ENCODE peak calls at places on chromosomes 16 and 17, in seven cellular contexts. One of them, this sample, is unnamed.

GRCh38 chr16:23578096-23578830 is 17.9 kb downstream of the NDUFAB1 start:
- DNase-seq in heart left ventricle: no peak
- DNase-seq in cardiac muscle cell: peak
- DNase-seq in uterus: no peak
- DNase-seq in OCI-LY7: no peak
- DNase-seq in WERI-Rb-1: no peak
- DNase-seq in SK-N-SH: no peak
- DNase-seq in this sample: no peak

GRCh38 chr17:79022507-79022991 is 1.4 kb upstream of the C1QTNF1 start:
- DNase-seq in heart left ventricle: peak
- DNase-seq in cardiac muscle cell: peak
- DNase-seq in uterus: no peak
- DNase-seq in OCI-LY7: no peak
- DNase-seq in WERI-Rb-1: no peak
- DNase-seq in SK-N-SH: no peak
- DNase-seq in this sample: no peak

GRCh38 chr17:45775576-45776011 is 8.5 kb upstream of the CRHR1 start:
- DNase-seq in heart left ventricle: peak
- DNase-seq in cardiac muscle cell: peak
- DNase-seq in uterus: no peak
- DNase-seq in OCI-LY7: no peak
- DNase-seq in WERI-Rb-1: peak
- DNase-seq in SK-N-SH: peak
- DNase-seq in this sample: no peak

GRCh38 chr17:75152971-75153853 is 1.1 kb downstream of the JPT1 start:
- DNase-seq in heart left ventricle: peak
- DNase-seq in cardiac muscle cell: peak
- DNase-seq in uterus: no peak
- DNase-seq in OCI-LY7: peak
- DNase-seq in WERI-Rb-1: peak
- DNase-seq in SK-N-SH: peak
- DNase-seq in this sample: no peak

GRCh38 chr16:47460301-47460754 is 535 bp downstream of the ITFG1 start:
- DNase-seq in heart left ventricle: no peak
- DNase-seq in cardiac muscle cell: no peak
- DNase-seq in uterus: no peak
- DNase-seq in OCI-LY7: no peak
- DNase-seq in WERI-Rb-1: no peak
- DNase-seq in SK-N-SH: no peak
- DNase-seq in this sample: no peak

GRCh38 chr16:85313541-85314208 is 201.4 kb upstream of the CIBAR2 start:
- DNase-seq in heart left ventricle: no peak
- DNase-seq in cardiac muscle cell: peak
- DNase-seq in uterus: no peak
- DNase-seq in OCI-LY7: peak
- DNase-seq in WERI-Rb-1: peak
- DNase-seq in SK-N-SH: peak
- DNase-seq in this sample: no peak

GRCh38 chr16:88967800-88968588 is 9.0 kb downstream of the CBFA2T3 start:
- DNase-seq in heart left ventricle: no peak
- DNase-seq in cardiac muscle cell: no peak
- DNase-seq in uterus: no peak
- DNase-seq in OCI-LY7: peak
- DNase-seq in WERI-Rb-1: no peak
- DNase-seq in SK-N-SH: no peak
- DNase-seq in this sample: no peak

GRCh38 chr17:59652119-59652518 is 32.4 kb downstream of the CLTC start:
- DNase-seq in heart left ventricle: no peak
- DNase-seq in cardiac muscle cell: peak
- DNase-seq in uterus: no peak
- DNase-seq in OCI-LY7: no peak
- DNase-seq in WERI-Rb-1: no peak
- DNase-seq in SK-N-SH: no peak
- DNase-seq in this sample: no peak

GRCh38 chr16:13046422-13046821 is 145.0 kb downstream of the SHISA9 start:
- DNase-seq in heart left ventricle: no peak
- DNase-seq in cardiac muscle cell: no peak
- DNase-seq in uterus: no peak
- DNase-seq in OCI-LY7: no peak
- DNase-seq in WERI-Rb-1: no peak
- DNase-seq in SK-N-SH: no peak
- DNase-seq in this sample: no peak

GRCh38 chr17:81885869-81886548 is 5.4 kb downstream of the ALYREF start:
- DNase-seq in heart left ventricle: no peak
- DNase-seq in cardiac muscle cell: no peak
- DNase-seq in uterus: no peak
- DNase-seq in OCI-LY7: no peak
- DNase-seq in WERI-Rb-1: peak
- DNase-seq in SK-N-SH: peak
- DNase-seq in this sample: no peak

GRCh38 chr16:3388325-3388724 is 12.5 kb downstream of the ZSCAN32 start:
- DNase-seq in heart left ventricle: no peak
- DNase-seq in cardiac muscle cell: no peak
- DNase-seq in uterus: no peak
- DNase-seq in OCI-LY7: no peak
- DNase-seq in WERI-Rb-1: no peak
- DNase-seq in SK-N-SH: no peak
- DNase-seq in this sample: no peak

GRCh38 chr16:23119570-23119969 is 29.7 kb downstream of the USP31 start:
- DNase-seq in heart left ventricle: no peak
- DNase-seq in cardiac muscle cell: peak
- DNase-seq in uterus: no peak
- DNase-seq in OCI-LY7: no peak
- DNase-seq in WERI-Rb-1: peak
- DNase-seq in SK-N-SH: no peak
- DNase-seq in this sample: no peak

GRCh38 chr17:81991684-81992513 is 14.5 kb downstream of the ASPSCR1 start:
- DNase-seq in heart left ventricle: peak
- DNase-seq in cardiac muscle cell: peak
- DNase-seq in uterus: no peak
- DNase-seq in OCI-LY7: no peak
- DNase-seq in WERI-Rb-1: peak
- DNase-seq in SK-N-SH: peak
- DNase-seq in this sample: no peak

GRCh38 chr16:21685034-21685455 is 21.3 kb downstream of the OTOA start:
- DNase-seq in heart left ventricle: no peak
- DNase-seq in cardiac muscle cell: peak
- DNase-seq in uterus: no peak
- DNase-seq in OCI-LY7: no peak
- DNase-seq in WERI-Rb-1: no peak
- DNase-seq in SK-N-SH: no peak
- DNase-seq in this sample: no peak

GRCh38 chr16:66515543-66516171 is 34.3 kb downstream of the TK2 start:
- DNase-seq in heart left ventricle: no peak
- DNase-seq in cardiac muscle cell: peak
- DNase-seq in uterus: peak
- DNase-seq in OCI-LY7: peak
- DNase-seq in WERI-Rb-1: no peak
- DNase-seq in SK-N-SH: no peak
- DNase-seq in this sample: no peak

GRCh38 chr17:60741031-60741430 is 63.4 kb downstream of the BCAS3 start:
- DNase-seq in heart left ventricle: no peak
- DNase-seq in cardiac muscle cell: no peak
- DNase-seq in uterus: no peak
- DNase-seq in OCI-LY7: no peak
- DNase-seq in WERI-Rb-1: no peak
- DNase-seq in SK-N-SH: no peak
- DNase-seq in this sample: no peak

GRCh38 chr17:60745544-60745943 is 67.9 kb downstream of the BCAS3 start:
- DNase-seq in heart left ventricle: no peak
- DNase-seq in cardiac muscle cell: no peak
- DNase-seq in uterus: no peak
- DNase-seq in OCI-LY7: no peak
- DNase-seq in WERI-Rb-1: no peak
- DNase-seq in SK-N-SH: no peak
- DNase-seq in this sample: no peak

GRCh38 chr17:60744355-60744958 is 66.8 kb downstream of the BCAS3 start:
- DNase-seq in heart left ventricle: no peak
- DNase-seq in cardiac muscle cell: no peak
- DNase-seq in uterus: no peak
- DNase-seq in OCI-LY7: no peak
- DNase-seq in WERI-Rb-1: no peak
- DNase-seq in SK-N-SH: peak
- DNase-seq in this sample: no peak

GRCh38 chr17:60743282-60743681 is 65.6 kb downstream of the BCAS3 start:
- DNase-seq in heart left ventricle: no peak
- DNase-seq in cardiac muscle cell: no peak
- DNase-seq in uterus: no peak
- DNase-seq in OCI-LY7: no peak
- DNase-seq in WERI-Rb-1: no peak
- DNase-seq in SK-N-SH: no peak
- DNase-seq in this sample: no peak

DNA sequence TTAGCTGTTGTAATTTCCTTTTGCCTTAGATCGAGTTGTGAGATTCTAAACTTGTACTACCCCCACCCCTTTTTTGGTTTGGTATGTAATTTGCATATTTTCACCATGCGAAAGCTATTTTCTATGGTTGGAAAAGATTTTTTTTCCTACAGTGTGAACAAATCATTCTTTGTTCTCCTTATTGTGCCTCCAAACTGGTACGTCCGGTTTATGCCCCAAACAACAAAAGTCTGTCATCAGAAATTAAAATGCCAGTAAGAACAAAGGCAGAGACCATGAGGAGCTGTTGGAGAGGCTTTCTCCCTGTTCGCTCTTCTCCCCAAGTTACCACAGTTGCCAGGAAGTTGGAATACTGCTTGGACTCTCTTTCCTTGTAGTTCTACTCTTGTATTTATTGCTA is 66.2 kb downstream of the BCAS3 start:
- DNase-seq in heart left ventricle: no peak
- DNase-seq in cardiac muscle cell: peak
- DNase-seq in uterus: no peak
- DNase-seq in OCI-LY7: no peak
- DNase-seq in WERI-Rb-1: no peak
- DNase-seq in SK-N-SH: no peak
- DNase-seq in this sample: no peak
- H3K27ac ChIP-seq in heart left ventricle: no peak
- H3K27ac ChIP-seq in cardiac muscle cell: peak
- H3K27ac ChIP-seq in uterus: no peak
- H3K27ac ChIP-seq in OCI-LY7: no peak
- H3K27ac ChIP-seq in WERI-Rb-1: no peak
- H3K27ac ChIP-seq in SK-N-SH: peak
- H3K27ac ChIP-seq in this sample: no peak

GRCh38 chr16:48905632-48906031 is 295.7 kb upstream of the N4BP1 start:
- DNase-seq in heart left ventricle: no peak
- DNase-seq in cardiac muscle cell: no peak
- DNase-seq in uterus: no peak
- DNase-seq in OCI-LY7: no peak
- DNase-seq in WERI-Rb-1: no peak
- DNase-seq in SK-N-SH: no peak
- DNase-seq in this sample: no peak

GRCh38 chr16:48904333-48904732 is 294.4 kb upstream of the N4BP1 start:
- DNase-seq in heart left ventricle: no peak
- DNase-seq in cardiac muscle cell: no peak
- DNase-seq in uterus: no peak
- DNase-seq in OCI-LY7: no peak
- DNase-seq in WERI-Rb-1: no peak
- DNase-seq in SK-N-SH: no peak
- DNase-seq in this sample: no peak

GRCh38 chr16:48901712-48902374 is 291.9 kb upstream of the N4BP1 start:
- DNase-seq in heart left ventricle: no peak
- DNase-seq in cardiac muscle cell: no peak
- DNase-seq in uterus: no peak
- DNase-seq in OCI-LY7: peak
- DNase-seq in WERI-Rb-1: peak
- DNase-seq in SK-N-SH: peak
- DNase-seq in this sample: no peak

GRCh38 chr16:48906076-48906475 is 296.1 kb upstream of the N4BP1 start:
- DNase-seq in heart left ventricle: no peak
- DNase-seq in cardiac muscle cell: no peak
- DNase-seq in uterus: no peak
- DNase-seq in OCI-LY7: no peak
- DNase-seq in WERI-Rb-1: peak
- DNase-seq in SK-N-SH: no peak
- DNase-seq in this sample: no peak

DNA sequence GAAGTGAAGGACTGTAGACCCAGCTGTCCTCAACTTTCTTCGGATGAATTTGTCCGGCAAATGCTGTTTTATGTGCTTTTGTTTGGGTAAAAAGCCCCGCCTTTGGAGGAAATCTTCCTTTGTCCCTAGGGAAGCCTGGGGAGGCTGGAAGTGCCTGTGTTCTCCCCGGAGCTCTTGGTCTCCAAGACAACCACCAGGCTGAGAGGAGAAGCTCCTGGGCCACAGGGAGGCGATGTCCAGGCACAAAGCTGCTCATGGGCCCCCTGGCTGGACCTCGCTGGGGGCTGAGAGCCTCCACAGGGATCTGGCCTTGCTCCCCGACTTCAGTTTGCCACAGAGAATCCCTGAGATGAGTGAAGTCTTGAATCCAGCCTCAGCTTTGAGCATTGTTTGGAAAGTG is 293.1 kb upstream of the N4BP1 start:
- DNase-seq in heart left ventricle: no peak
- DNase-seq in cardiac muscle cell: no peak
- DNase-seq in uterus: no peak
- DNase-seq in OCI-LY7: no peak
- DNase-seq in WERI-Rb-1: peak
- DNase-seq in SK-N-SH: peak
- DNase-seq in this sample: no peak
- H3K4me3 ChIP-seq in heart left ventricle: no peak
- H3K4me3 ChIP-seq in cardiac muscle cell: no peak
- H3K4me3 ChIP-seq in uterus: no peak
- H3K4me3 ChIP-seq in OCI-LY7: no peak
- H3K4me3 ChIP-seq in WERI-Rb-1: no peak
- H3K4me3 ChIP-seq in SK-N-SH: no peak
- H3K4me3 ChIP-seq in this sample: no peak

DNA sequence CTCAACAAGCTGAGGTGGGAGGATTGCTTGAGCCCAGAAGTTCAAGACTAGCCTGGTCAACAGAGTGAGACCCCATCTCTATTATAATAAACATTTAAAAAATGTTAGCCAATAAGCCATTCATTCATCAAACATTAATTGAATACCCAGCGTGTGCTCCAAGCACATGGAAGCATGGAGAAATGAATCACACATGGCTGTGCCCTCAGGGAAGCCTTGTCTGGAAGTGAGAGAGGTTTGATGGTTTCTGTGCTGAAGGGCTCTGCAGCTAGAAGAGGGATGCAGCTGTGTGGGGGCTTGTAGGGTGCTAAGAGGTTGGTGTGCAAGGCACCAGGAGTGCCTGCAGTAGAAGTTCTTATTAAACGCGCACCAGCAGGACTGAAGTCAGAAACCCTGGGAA is 11.2 kb downstream of the CYB5D2 start:
- DNase-seq in heart left ventricle: no peak
- DNase-seq in cardiac muscle cell: no peak
- DNase-seq in uterus: no peak
- DNase-seq in OCI-LY7: no peak
- DNase-seq in WERI-Rb-1: no peak
- DNase-seq in SK-N-SH: no peak
- DNase-seq in this sample: no peak
- H3K27ac ChIP-seq in heart left ventricle: no peak
- H3K27ac ChIP-seq in cardiac muscle cell: no peak
- H3K27ac ChIP-seq in uterus: no peak
- H3K27ac ChIP-seq in OCI-LY7: no peak
- H3K27ac ChIP-seq in WERI-Rb-1: no peak
- H3K27ac ChIP-seq in SK-N-SH: no peak
- H3K27ac ChIP-seq in this sample: no peak

DNA sequence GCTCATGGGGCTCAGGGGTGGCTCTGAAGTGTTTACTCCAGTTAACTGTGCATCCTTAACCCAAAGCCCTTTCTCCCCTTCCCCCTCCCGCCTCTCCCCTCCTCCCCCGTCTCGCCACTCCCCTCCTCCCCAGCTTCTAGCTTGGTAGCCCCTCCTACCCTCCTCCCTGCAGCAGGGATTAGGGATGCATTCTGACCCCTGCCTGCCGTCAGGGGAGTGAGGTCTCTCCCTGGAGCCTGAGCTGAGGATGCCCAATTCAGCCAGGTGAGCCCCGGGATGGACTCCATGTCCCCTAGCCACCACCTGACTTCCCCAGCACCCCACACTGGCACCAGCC is 1.6 kb downstream of the HS3ST6 start:
- DNase-seq in heart left ventricle: no peak
- DNase-seq in cardiac muscle cell: no peak
- DNase-seq in uterus: no peak
- DNase-seq in OCI-LY7: no peak
- DNase-seq in WERI-Rb-1: no peak
- DNase-seq in SK-N-SH: no peak
- DNase-seq in this sample: no peak
- H3K4me3 ChIP-seq in heart left ventricle: no peak
- H3K4me3 ChIP-seq in cardiac muscle cell: no peak
- H3K4me3 ChIP-seq in uterus: no peak
- H3K4me3 ChIP-seq in OCI-LY7: no peak
- H3K4me3 ChIP-seq in WERI-Rb-1: no peak
- H3K4me3 ChIP-seq in SK-N-SH: no peak
- H3K4me3 ChIP-seq in this sample: peak

This sample was measured in vagina.